ENCODE peak calls at places on chromosome 5, in nine cellular contexts. Q, F, S, M, Y, C, T, U and N are unnamed samples.

GRCh38 chr5:149632311-149633251 is 51.3 kb downstream of the ARHGEF37 start:
- DNase-seq in M (peak), F (peak), T (no peak), S (no peak), Q (peak), C (no peak), U (no peak), Y (no peak), N (no peak)

GRCh38 chr5:107119656-107120055 is 551.1 kb downstream of the EFNA5 start:
- DNase-seq in C (no peak), U (no peak), T (no peak), Y (no peak), F (no peak), M (no peak), S (no peak), Q (no peak), N (no peak)

GRCh38 chr5:56986631-56986957 is 34.7 kb upstream of the MIER3 start:
- DNase-seq in T (no peak), C (no peak), F (no peak), M (no peak), Y (no peak), U (no peak), S (no peak), Q (no peak), N (no peak)

GRCh38 chr5:1889321-1890065 is 6.8 kb upstream of the IRX4 start:
- DNase-seq in Y (no peak), T (no peak), F (no peak), M (no peak), S (no peak), U (no peak), C (no peak), Q (no peak), N (no peak)

GRCh38 chr5:69049151-69049550 is 44.7 kb upstream of the SLC30A5 start:
- DNase-seq in M (no peak), F (no peak), C (no peak), Y (no peak), T (no peak), S (no peak), Q (no peak), U (no peak), N (no peak)

GRCh38 chr5:150615141-150615699 is 25.2 kb upstream of the SYNPO start:
- DNase-seq in Q (no peak), C (no peak), F (no peak), M (no peak), U (peak), S (no peak), Y (peak), T (no peak), N (no peak)

GRCh38 chr5:73913971-73914370 is 288.0 kb downstream of the ARHGEF28 start:
- DNase-seq in M (no peak), F (no peak), U (no peak), T (no peak), Q (no peak), Y (no peak), S (no peak), C (no peak), N (no peak)

GRCh38 chr5:36367524-36367923 is 65.8 kb upstream of the RANBP3L start:
- DNase-seq in S (no peak), T (no peak), Y (no peak), U (no peak), C (no peak), F (peak), Q (no peak), M (no peak), N (no peak)

GRCh38 chr5:115342593-115343377 is 46.3 kb upstream of the CCDC112 start:
- DNase-seq in M (no peak), C (no peak), S (no peak), Y (no peak), U (no peak), F (no peak), Q (no peak), T (no peak), N (no peak)

GRCh38 chr5:10542151-10542550 is 21.7 kb upstream of the ANKRD33B start:
- DNase-seq in Q (no peak), T (no peak), Y (no peak), U (no peak), M (no peak), C (no peak), S (no peak), F (no peak), N (no peak)

GRCh38 chr5:6347673-6348072 is 30.7 kb downstream of the MED10 start:
- DNase-seq in C (no peak), F (no peak), Y (no peak), S (no peak), T (no peak), Q (no peak), M (no peak), U (no peak), N (no peak)

GRCh38 chr5:160799160-160799559 is 52.9 kb downstream of the ATP10B start:
- DNase-seq in Q (peak), S (peak), Y (no peak), U (no peak), M (no peak), C (no peak), F (no peak), T (no peak), N (no peak)

GRCh38 chr5:28249771-28250415 is 1211.5 kb upstream of the CDH9 start:
- DNase-seq in T (no peak), M (no peak), C (no peak), Y (no peak), Q (no peak), U (no peak), F (no peak), S (no peak), N (no peak)

GRCh38 chr5:96673127-96673526 is 11.0 kb downstream of the CAST start:
- DNase-seq in S (no peak), T (no peak), U (no peak), M (no peak), Q (no peak), C (no peak), F (no peak), Y (no peak), N (no peak)

GRCh38 chr5:55037046-55037771 is 13.2 kb downstream of the GZMK start:
- DNase-seq in C (peak), F (no peak), Q (peak), S (no peak), M (no peak), T (no peak), Y (no peak), U (no peak), N (no peak)

GRCh38 chr5:132459031-132459982 is 31.3 kb downstream of the IRF1 start:
- DNase-seq in C (no peak), Y (peak), S (peak), F (peak), T (no peak), M (peak), Q (peak), U (no peak), N (no peak)

GRCh38 chr5:307794-308579 is 13.5 kb upstream of the AHRR start:
- DNase-seq in T (no peak), M (no peak), F (no peak), C (no peak), Q (no peak), U (no peak), Y (no peak), S (no peak), N (no peak)

GRCh38 chr5:18068851-18069250 is 434.6 kb downstream of the TAF11L14 start:
- DNase-seq in C (no peak), Y (no peak), M (no peak), Q (no peak), T (no peak), U (no peak), S (no peak), F (no peak), N (no peak)

GRCh38 chr5:116681334-116682013 is 106.9 kb upstream of the SEMA6A start:
- DNase-seq in S (no peak), T (no peak), C (peak), Q (no peak), M (no peak), F (no peak), U (no peak), Y (no peak), N (no peak)

GRCh38 chr5:164742025-164742424 is 1236.6 kb downstream of the MAT2B start:
- DNase-seq in M (no peak), C (peak), F (no peak), Q (no peak), S (no peak), U (no peak), T (no peak), Y (no peak), N (no peak)

GRCh38 chr5:28737682-28738081 is 1699.3 kb upstream of the CDH9 start:
- DNase-seq in Q (no peak), T (no peak), F (no peak), Y (no peak), M (no peak), C (no peak), S (no peak), U (no peak), N (no peak)

GRCh38 chr5:123538670-123539459 is 26.9 kb downstream of the CSNK1G3 start:
- DNase-seq in M (no peak), T (no peak), U (no peak), Q (no peak), C (no peak), Y (no peak), S (no peak), F (no peak), N (no peak)

GRCh38 chr5:141199359-141200235 is at the start of gene PCDHB11:
- DNase-seq in S (no peak), C (no peak), Q (no peak), Y (no peak), F (no peak), T (no peak), U (no peak), M (no peak), N (no peak)

GRCh38 chr5:10527281-10527950 is 36.5 kb upstream of the ANKRD33B start:
- DNase-seq in T (no peak), Y (no peak), F (peak), C (no peak), M (no peak), S (no peak), Q (peak), U (no peak), N (no peak)

GRCh38 chr5:81081461-81081835 is 121.3 kb downstream of the RASGRF2 start:
- DNase-seq in M (no peak), F (peak), U (no peak), Q (no peak), T (no peak), C (no peak), Y (no peak), S (no peak), N (no peak)

GRCh38 chr5:135203593-135204036 is 169.6 kb upstream of the PITX1 start:
- DNase-seq in S (no peak), F (no peak), M (no peak), T (no peak), C (no peak), Q (no peak), Y (no peak), U (no peak), N (no peak)

GRCh38 chr5:68288756-68289134 is 73.2 kb downstream of the PIK3R1 start:
- DNase-seq in M (peak), S (no peak), U (peak), Q (no peak), Y (no peak), F (no peak), T (no peak), C (no peak), N (no peak)

DNA sequence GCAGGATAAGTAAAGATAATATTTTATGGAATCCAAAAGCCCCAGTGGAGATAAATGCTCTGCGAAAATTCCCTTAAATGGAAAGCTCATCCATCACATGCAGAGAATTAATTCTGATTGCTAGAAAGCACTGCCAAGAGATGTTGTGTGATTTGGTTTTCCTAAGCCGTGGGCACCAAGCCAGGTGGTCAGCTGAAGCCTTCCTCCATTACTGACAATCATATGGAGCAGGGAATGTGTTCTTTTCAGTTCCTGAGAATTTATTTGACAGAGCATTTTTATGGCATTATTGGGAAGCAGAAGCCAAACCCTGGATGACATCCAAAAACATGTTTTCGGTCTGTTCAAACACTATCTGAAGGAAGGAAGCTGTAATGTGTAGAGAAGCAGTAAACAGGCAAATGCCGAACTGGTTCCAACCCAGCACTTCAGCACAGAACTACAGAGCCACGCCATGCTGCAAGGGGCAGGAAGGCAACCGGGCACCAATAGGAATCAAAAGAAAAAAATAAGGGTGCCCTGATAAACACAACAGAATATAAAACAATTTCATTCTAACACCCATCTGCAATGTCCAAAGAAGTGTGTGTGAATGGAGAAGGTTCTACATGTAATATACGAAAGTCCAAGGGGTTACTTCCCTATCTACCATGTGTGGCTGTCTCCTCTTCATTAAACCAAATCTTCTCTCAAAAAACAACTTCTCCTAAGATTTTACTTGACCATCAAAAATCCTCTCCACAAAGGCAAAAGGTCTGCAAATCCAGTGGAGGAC is 12.3 kb downstream of the ARSB start:
- DNase-seq in M (no peak), T (peak), Q (no peak), Y (no peak), C (no peak), S (no peak), F (peak), U (no peak), N (peak)
- H3K4me3 ChIP-seq in M (no peak), T (no peak), Q (no peak), Y (no peak), C (no peak), S (no peak), F (no peak), U (no peak), N (no peak)

GRCh38 chr5:176561259-176561658 is 12.1 kb downstream of the CDHR2 start:
- DNase-seq in M (no peak), U (no peak), S (no peak), T (no peak), C (no peak), F (no peak), Y (no peak), Q (peak), N (no peak)
- TF ChIP-seq CTCF in M (no peak), U (no peak), S (no peak), T (no peak), C (no peak), F (no peak), Y (no peak), Q (no peak), N (no peak)

GRCh38 chr5:157267025-157267424 is 1.1 kb downstream of the CYFIP2 start:
- DNase-seq in U (no peak), C (no peak), Y (no peak), M (no peak), F (no peak), S (no peak), Q (no peak), T (no peak), N (no peak)
- H3K4me3 ChIP-seq in U (peak), C (peak), Y (peak), M (no peak), F (no peak), S (peak), Q (peak), T (no peak), N (peak)

GRCh38 chr5:59746261-59746765 is 147.2 kb downstream of the PDE4D start:
- DNase-seq in U (no peak), F (no peak), Y (no peak), S (no peak), Q (peak), C (no peak), T (no peak), M (peak), N (peak)
- TF ChIP-seq CTCF in U (no peak), F (no peak), Y (no peak), S (no peak), Q (no peak), C (no peak), T (no peak), M (no peak), N (peak)

GRCh38 chr5:14143509-14143842 is 334 bp downstream of the TRIO start:
- DNase-seq in Y (peak), Q (no peak), T (no peak), U (no peak), F (no peak), S (no peak), C (no peak), M (no peak), N (no peak)
- H3K4me3 ChIP-seq in Y (peak), Q (peak), T (peak), U (peak), F (peak), S (peak), C (peak), M (peak), N (peak)

DNA sequence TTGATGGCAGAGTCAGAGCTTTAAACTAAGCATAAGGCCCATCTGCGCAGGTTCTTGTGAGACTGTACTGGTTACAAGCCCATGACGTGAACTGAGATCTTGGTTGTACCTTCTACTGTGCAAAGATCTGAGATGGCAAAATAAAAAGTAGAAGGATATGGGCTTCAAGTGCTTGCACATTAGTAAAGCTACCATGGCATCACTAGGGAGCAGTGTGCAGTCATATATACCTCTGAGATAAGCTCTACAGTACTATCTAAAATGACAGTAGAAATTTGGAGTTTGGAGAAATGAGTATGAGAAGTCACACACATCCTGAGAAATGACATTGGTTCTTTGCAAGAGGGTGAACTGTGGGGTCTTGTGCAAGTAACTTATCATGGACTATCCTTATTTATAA is 408.2 kb upstream of the PRR16 start:
- DNase-seq in M (no peak), T (no peak), Q (no peak), S (no peak), U (no peak), F (peak), Y (no peak), C (no peak), N (peak)
- TF ChIP-seq CTCF in M (no peak), T (no peak), Q (no peak), S (no peak), U (peak), F (peak), Y (peak), C (no peak), N (peak)

GRCh38 chr5:52945040-52945439 is 44.1 kb upstream of the ITGA2 start:
- DNase-seq in S (no peak), C (no peak), F (no peak), U (no peak), T (no peak), Q (no peak), M (no peak), Y (no peak), N (no peak)
- H3K4me3 ChIP-seq in S (peak), C (no peak), F (no peak), U (peak), T (no peak), Q (no peak), M (peak), Y (peak), N (no peak)